ENCODE peak calls at places on chromosomes 12 and 14, in nine cellular contexts. One of them, this sample, is unnamed.

GRCh38 chr12:76611533-76611932 is 52.0 kb upstream of the OSBPL8 start:
- DNase-seq in HEK293T: no peak
- DNase-seq in GM13976: no peak
- DNase-seq in HuH-7: no peak
- DNase-seq in NB4: peak
- DNase-seq in KG1: no peak
- DNase-seq in LNCaP clone FGC: no peak
- DNase-seq in amygdala: no peak
- DNase-seq in H54: no peak
- DNase-seq in this sample: no peak

GRCh38 chr12:57541717-57542116 is 5.3 kb downstream of the DCTN2 start:
- DNase-seq in HEK293T: no peak
- DNase-seq in GM13976: no peak
- DNase-seq in HuH-7: no peak
- DNase-seq in NB4: no peak
- DNase-seq in KG1: no peak
- DNase-seq in LNCaP clone FGC: no peak
- DNase-seq in amygdala: no peak
- DNase-seq in H54: no peak
- DNase-seq in this sample: no peak

GRCh38 chr14:95516554-95517209 is at the start of gene SYNE3:
- DNase-seq in HEK293T: peak
- DNase-seq in GM13976: peak
- DNase-seq in HuH-7: peak
- DNase-seq in NB4: peak
- DNase-seq in KG1: no peak
- DNase-seq in LNCaP clone FGC: no peak
- DNase-seq in amygdala: no peak
- DNase-seq in H54: no peak
- DNase-seq in this sample: no peak

GRCh38 chr12:3967556-3968160 is 94.5 kb upstream of the PARP11 start:
- DNase-seq in HEK293T: no peak
- DNase-seq in GM13976: no peak
- DNase-seq in HuH-7: no peak
- DNase-seq in NB4: no peak
- DNase-seq in KG1: no peak
- DNase-seq in LNCaP clone FGC: no peak
- DNase-seq in amygdala: no peak
- DNase-seq in H54: no peak
- DNase-seq in this sample: no peak

GRCh38 chr12:49174218-49174617 is 14.7 kb downstream of the TUBA1A start:
- DNase-seq in HEK293T: no peak
- DNase-seq in GM13976: no peak
- DNase-seq in HuH-7: no peak
- DNase-seq in NB4: no peak
- DNase-seq in KG1: no peak
- DNase-seq in LNCaP clone FGC: no peak
- DNase-seq in amygdala: no peak
- DNase-seq in H54: no peak
- DNase-seq in this sample: no peak

GRCh38 chr14:77580964-77581505 is 35.4 kb downstream of the SPTLC2 start:
- DNase-seq in HEK293T: peak
- DNase-seq in GM13976: peak
- DNase-seq in HuH-7: no peak
- DNase-seq in NB4: no peak
- DNase-seq in KG1: peak
- DNase-seq in LNCaP clone FGC: peak
- DNase-seq in amygdala: no peak
- DNase-seq in H54: no peak
- DNase-seq in this sample: peak

GRCh38 chr14:56185991-56186390 is 67.8 kb downstream of the PELI2 start:
- DNase-seq in HEK293T: no peak
- DNase-seq in GM13976: no peak
- DNase-seq in HuH-7: no peak
- DNase-seq in NB4: no peak
- DNase-seq in KG1: no peak
- DNase-seq in LNCaP clone FGC: no peak
- DNase-seq in amygdala: no peak
- DNase-seq in H54: no peak
- DNase-seq in this sample: no peak

GRCh38 chr12:118064608-118065007 is 3.6 kb upstream of the WSB2 start:
- DNase-seq in HEK293T: peak
- DNase-seq in GM13976: peak
- DNase-seq in HuH-7: no peak
- DNase-seq in NB4: peak
- DNase-seq in KG1: peak
- DNase-seq in LNCaP clone FGC: no peak
- DNase-seq in amygdala: no peak
- DNase-seq in H54: no peak
- DNase-seq in this sample: no peak

GRCh38 chr14:49972199-49972671 is 79.4 kb downstream of the ARF6 start:
- DNase-seq in HEK293T: no peak
- DNase-seq in GM13976: no peak
- DNase-seq in HuH-7: no peak
- DNase-seq in NB4: peak
- DNase-seq in KG1: no peak
- DNase-seq in LNCaP clone FGC: peak
- DNase-seq in amygdala: no peak
- DNase-seq in H54: no peak
- DNase-seq in this sample: no peak